ENCODE peak calls at places on chromosomes 7 and 10, in five cellular contexts. R is brain microvascular endothelial cell, U is left ventricle myocardium inferior, D is ovary, E is Peyer's patch. K is an unnamed sample.

GRCh38 chr10:104331208-104331838 is 6.9 kb downstream of the ITPRIP start:
- DNase-seq in D (peak; percentile 41), E (peak; percentile 47), R (peak; percentile 77), U (no peak), K (peak; percentile 75)

GRCh38 chr7:114922151-114922651 is 307 bp downstream of the MDFIC start:
- DNase-seq in R (peak; percentile 38), U (peak; percentile 64), D (peak; percentile 58), E (peak; percentile 65), K (peak; percentile 82)

GRCh38 chr10:43123361-43124093 is 14.7 kb upstream of the CSGALNACT2 start:
- DNase-seq in R (no peak), D (no peak), E (peak; percentile 27), U (no peak), K (no peak)

GRCh38 chr10:102434251-102434913 is 2.0 kb upstream of the CUEDC2 start:
- DNase-seq in E (no peak), U (no peak), D (peak; percentile 56), R (no peak), K (no peak)

GRCh38 chr7:114181280-114181679 is 233.3 kb upstream of the FOXP2 start:
- DNase-seq in U (no peak), D (no peak), R (no peak), E (no peak), K (no peak)

GRCh38 chr7:22331704-22332103 is 25.2 kb downstream of the RAPGEF5 start:
- DNase-seq in E (no peak), R (no peak), D (no peak), U (no peak), K (no peak)

GRCh38 chr7:105718511-105718925 is 137.2 kb upstream of the EFCAB10 start:
- DNase-seq in U (peak; percentile 26), D (no peak), R (no peak), E (no peak), K (no peak)

GRCh38 chr7:2404714-2405119 is 1.3 kb downstream of the CHST12 start:
- DNase-seq in E (no peak), R (no peak), D (no peak), U (no peak), K (no peak)

GRCh38 chr7:126702242-126703016 is 550.3 kb downstream of the GRM8 start:
- DNase-seq in U (no peak), D (no peak), R (no peak), E (no peak), K (no peak)

GRCh38 chr10:71761105-71761511 is 12.2 kb downstream of the VSIR start:
- DNase-seq in E (no peak), D (no peak), R (no peak), U (no peak), K (no peak)

GRCh38 chr7:92955081-92955480 is 118.7 kb upstream of the CDK6 start:
- DNase-seq in E (no peak), R (no peak), U (no peak), D (no peak), K (no peak)

GRCh38 chr7:102967798-102968197 is 55.0 kb downstream of the LRRC17 start:
- DNase-seq in D (no peak), E (no peak), R (peak; percentile 39), U (no peak), K (no peak)

GRCh38 chr10:79384773-79385391 is 37.6 kb downstream of the PPIF start:
- DNase-seq in R (no peak), E (peak; percentile 17), D (no peak), U (peak; percentile 10), K (no peak)

DNA sequence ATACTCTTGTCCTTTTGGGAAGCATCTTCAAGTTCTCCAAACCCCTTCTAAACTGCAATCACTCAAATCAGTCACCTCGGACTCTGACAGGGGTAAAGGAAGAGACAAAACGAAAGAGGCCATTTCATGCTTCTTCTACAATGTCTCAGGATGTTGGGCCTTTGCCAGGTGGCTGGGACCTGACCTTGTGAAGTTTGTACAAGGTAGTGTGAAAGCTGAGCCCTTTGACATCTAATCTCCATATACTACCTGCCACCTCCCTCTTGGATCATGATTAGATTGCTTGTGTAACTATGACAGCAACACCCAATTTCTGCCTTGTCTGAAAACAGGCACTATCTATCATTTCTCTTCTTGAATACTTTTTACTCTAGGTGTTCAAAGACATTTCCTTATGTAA is 35.1 kb upstream of the PDLIM1 start:
- DNase-seq in E (peak; percentile 45), U (no peak), R (no peak), D (no peak), K (no peak)
- H3K27ac ChIP-seq in E (no peak overlapping the region), U (peak overlapping the region; percentile 70), R (no peak overlapping the region), D (no peak overlapping the region), K (no peak overlapping the region)

DNA sequence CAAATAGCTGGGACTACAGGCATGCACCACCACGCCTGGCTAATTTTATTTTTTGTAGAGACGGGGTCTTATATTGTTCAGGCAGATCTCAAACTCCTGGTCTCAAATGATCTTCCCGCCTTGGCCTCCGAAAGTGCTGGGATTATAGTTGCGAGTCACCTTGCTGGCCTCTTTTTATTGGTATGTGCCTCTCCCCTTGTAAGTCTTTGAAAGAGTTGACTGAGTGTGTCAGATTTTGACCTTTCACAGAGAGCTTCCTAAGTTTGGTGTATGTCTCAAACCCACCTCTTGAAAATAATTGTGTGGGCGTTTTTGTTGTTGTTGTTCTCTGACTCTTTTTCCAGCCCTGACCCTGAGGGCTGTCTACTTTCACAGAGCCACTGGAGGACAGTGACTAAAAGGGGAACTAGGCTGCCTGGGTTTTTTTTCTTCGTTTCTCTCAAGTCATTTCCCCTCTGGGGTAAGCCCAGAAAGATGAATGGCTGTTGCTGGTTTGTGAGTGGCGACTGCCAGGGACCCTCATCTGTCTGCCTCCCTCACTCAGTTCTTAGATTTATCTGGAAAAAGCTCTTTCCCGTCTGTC is 262.8 kb downstream of the ZEB1 start:
- DNase-seq in U (no peak), D (no peak), R (no peak), E (no peak), K (no peak)
- H3K4me3 ChIP-seq in U (no peak overlapping the region), D (no peak overlapping the region), R (no peak overlapping the region), E (no peak overlapping the region), K (no peak overlapping the region)

DNA sequence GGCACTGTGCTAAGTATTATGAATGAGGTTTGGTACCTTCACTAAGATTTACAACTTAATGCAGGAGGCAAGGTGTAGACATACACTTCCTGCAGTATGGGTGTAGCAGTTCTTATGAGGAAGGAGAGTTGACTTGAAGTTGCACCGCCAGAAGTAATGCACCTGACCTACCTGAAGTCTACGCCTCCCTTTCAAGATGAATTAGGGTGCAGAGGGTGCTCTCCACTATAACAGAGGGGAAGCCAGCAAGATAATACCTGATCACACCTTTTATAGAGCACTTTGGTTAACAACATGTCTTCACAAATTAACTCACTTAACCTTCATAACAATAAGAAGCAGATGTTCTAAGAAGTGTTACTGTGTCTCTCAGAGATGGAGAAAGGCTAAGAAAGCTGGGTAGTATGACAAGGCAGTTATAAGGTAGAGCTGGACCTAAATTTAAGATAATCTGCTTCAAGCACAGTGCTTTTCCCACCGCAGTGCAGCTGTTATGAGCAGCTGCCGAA is 552 bp upstream of the RAB18 start:
- DNase-seq in D (no peak), R (no peak), U (no peak), E (no peak), K (no peak)
- H3K27ac ChIP-seq in D (no peak overlapping the region), R (peak overlapping the region; percentile 81), U (peak overlapping the region; percentile 91), E (peak overlapping the region; percentile 89), K (peak overlapping the region; percentile 59)

DNA sequence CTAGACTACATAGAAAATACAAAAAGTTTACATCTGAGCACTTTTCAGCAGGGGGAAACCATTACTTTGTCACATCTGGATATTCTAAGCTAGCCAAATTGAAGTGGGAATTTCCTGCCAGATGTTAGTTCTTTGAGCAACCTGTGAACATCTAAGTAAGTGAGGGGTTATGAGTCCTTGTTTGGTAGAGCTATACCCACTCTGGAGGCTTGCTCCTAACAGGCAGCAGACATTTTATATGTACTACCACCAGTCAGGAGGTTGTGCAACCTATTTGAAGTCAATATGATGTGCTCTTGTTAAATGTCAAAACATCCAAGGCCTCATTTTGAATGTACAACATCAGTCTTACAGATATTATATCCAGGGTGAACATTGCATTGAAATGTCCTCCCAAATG is 143.3 kb upstream of the KAT6B start:
- DNase-seq in E (no peak), U (no peak), D (no peak), R (no peak), K (no peak)
- H3K4me3 ChIP-seq in E (no peak overlapping the region), U (no peak overlapping the region), D (no peak overlapping the region), R (no peak overlapping the region), K (no peak overlapping the region)

DNA sequence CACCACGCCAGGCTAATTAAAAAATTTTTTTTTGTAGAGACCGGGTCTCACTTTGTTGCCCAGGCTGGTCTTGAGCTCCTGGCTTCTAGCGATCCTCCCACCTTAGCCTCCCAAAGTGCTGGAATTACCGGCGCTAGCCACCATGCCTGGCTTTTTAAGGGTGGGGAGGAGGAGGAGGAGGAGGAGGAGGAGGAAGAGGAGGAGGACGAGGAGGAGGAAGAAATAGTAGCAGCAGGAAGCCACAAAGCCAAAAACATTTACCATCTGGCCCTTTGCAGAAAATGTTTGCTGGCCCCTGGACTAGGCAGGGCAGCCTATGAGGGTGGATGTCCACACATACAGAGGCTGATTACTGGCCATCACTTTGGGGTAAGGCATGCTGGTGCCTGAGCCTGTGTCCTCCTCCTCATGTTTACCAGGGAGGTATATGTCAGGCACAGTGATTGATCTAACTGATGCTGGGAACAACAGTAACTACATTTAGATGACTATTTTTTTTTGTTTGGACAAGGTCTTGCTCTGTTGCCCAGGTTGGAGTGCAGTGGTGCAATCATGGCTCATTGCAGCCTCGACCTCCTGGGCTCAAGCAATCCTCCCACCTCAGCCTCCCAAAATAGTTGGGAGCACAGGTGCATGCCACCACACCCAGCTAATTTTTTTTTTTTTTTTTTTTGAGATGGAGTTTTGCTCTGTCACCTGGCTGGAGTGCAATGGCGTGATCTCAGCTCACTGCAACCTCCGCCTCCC is 122.1 kb downstream of the HIP1 start:
- DNase-seq in R (no peak), D (no peak), E (no peak), U (no peak), K (no peak)
- H3K27ac ChIP-seq in R (no peak overlapping the region), D (no peak overlapping the region), E (no peak overlapping the region), U (no peak overlapping the region), K (no peak overlapping the region)

DNA sequence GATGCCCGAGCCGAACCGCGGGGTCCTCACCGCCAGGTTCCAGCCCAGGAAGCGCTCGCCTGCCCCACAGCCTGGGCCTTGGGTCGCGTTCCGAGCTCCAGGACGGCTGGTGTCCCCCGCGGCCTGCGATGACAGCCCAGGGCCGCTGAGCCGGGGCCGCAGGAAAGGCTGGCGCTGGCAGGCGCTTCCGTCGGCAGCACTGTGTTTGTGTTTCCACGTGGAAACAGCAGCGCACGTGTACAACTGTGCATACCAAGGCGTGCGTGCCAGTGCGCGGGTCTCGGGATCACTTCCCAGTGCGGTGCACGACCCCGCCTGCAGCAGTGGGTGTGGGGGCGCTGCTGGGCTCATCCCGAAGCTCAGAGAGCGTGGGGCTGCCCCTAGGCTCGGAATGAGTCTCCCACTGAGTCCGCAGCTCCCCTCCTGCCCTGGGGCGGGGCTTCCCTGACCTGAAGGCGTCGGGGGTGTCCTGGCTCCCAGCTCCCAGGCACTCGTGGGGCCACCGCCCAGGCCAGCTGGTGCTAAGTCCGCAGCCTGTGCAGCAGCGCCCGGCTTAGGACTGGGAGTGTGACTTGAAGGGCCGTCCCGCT is 17.2 kb downstream of the AP5Z1 start:
- DNase-seq in E (no peak), R (no peak), D (no peak), U (no peak), K (peak; percentile 80)
- H3K4me3 ChIP-seq in E (peak overlapping the region; percentile 27), R (peak overlapping the region; percentile 42), D (peak overlapping the region; percentile 34), U (peak overlapping the region; percentile 67), K (peak overlapping the region; percentile 8)

K was measured in right cardiac atrium.